ENCODE peak calls at places on chromosome 13, in six cellular contexts. J is AG04450; O is Peyer's patch; W is NCI-H510A treated with DMSO at 0.1 percent for 48 hours; R is activated naive CD8-positive, alpha-beta T cell treated with anti-CD3 and anti-CD28 coated beads, Interleukin-2, amount 50 U/mL, for 24 hours; M is amniotic stem cell. L is an unnamed sample.

GRCh38 chr13:25406377-25406776 is 34.6 kb downstream of the ATP8A2 start:
- DNase-seq in O (no peak), W (peak), R (no peak), J (no peak), M (no peak), L (no peak)

GRCh38 chr13:111401755-111402154 is 81.3 kb downstream of the TEX29 start:
- DNase-seq in R (no peak), M (no peak), W (no peak), O (no peak), J (no peak), L (no peak)

GRCh38 chr13:106548064-106548696 is 12.7 kb upstream of the EFNB2 start:
- DNase-seq in M (no peak), J (peak), O (no peak), R (no peak), W (no peak), L (peak)

GRCh38 chr13:113767366-113767765 is 8.3 kb downstream of the TMEM255B start:
- DNase-seq in J (no peak), O (no peak), W (no peak), M (no peak), R (no peak), L (no peak)

GRCh38 chr13:70457474-70457873 is 349.2 kb upstream of the KLHL1 start:
- DNase-seq in O (no peak), R (no peak), J (no peak), M (no peak), W (no peak), L (no peak)

GRCh38 chr13:70568571-70568970 is 460.3 kb upstream of the KLHL1 start:
- DNase-seq in J (no peak), W (peak), O (no peak), R (no peak), M (no peak), L (peak)

GRCh38 chr13:42271337-42272114 is 426 bp upstream of the AKAP11 start:
- DNase-seq in M (peak), W (peak), J (peak), R (peak), O (peak), L (peak)

GRCh38 chr13:29693297-29693945 is 97.9 kb upstream of the SLC7A1 start:
- DNase-seq in M (no peak), W (peak), O (peak), J (no peak), R (no peak), L (no peak)

GRCh38 chr13:89281331-89281730 is 1610.2 kb downstream of the SLITRK5 start:
- DNase-seq in M (no peak), O (no peak), J (no peak), R (no peak), W (no peak), L (no peak)

GRCh38 chr13:97911311-97912138 is 42.0 kb upstream of the IPO5 start:
- DNase-seq in W (no peak), M (no peak), J (no peak), O (no peak), R (peak), L (peak)

GRCh38 chr13:25174304-25174703 is 2.2 kb upstream of the AMER2 start:
- DNase-seq in M (no peak), R (no peak), O (no peak), J (no peak), W (no peak), L (no peak)

GRCh38 chr13:100815476-100816046 is 141.0 kb upstream of the TMTC4 start:
- DNase-seq in M (no peak), J (no peak), O (no peak), W (no peak), R (no peak), L (no peak)

GRCh38 chr13:58963321-58963720 is 1200.4 kb downstream of the DIAPH3 start:
- DNase-seq in O (no peak), J (no peak), W (no peak), R (no peak), M (no peak), L (no peak)

GRCh38 chr13:26132756-26133155 is 80.9 kb upstream of the SHISA2 start:
- DNase-seq in W (no peak), M (no peak), O (no peak), J (no peak), R (no peak), L (peak)

GRCh38 chr13:53105477-53105876 is 76.9 kb downstream of the OLFM4 start:
- DNase-seq in J (no peak), W (no peak), M (no peak), R (no peak), O (no peak), L (no peak)

GRCh38 chr13:109914111-109914510 is 127.7 kb upstream of the IRS2 start:
- DNase-seq in O (no peak), W (no peak), M (no peak), J (no peak), R (no peak), L (no peak)

GRCh38 chr13:80340643-80341097 is 256 bp downstream of the SPRY2 start:
- DNase-seq in O (no peak), W (peak), J (no peak), M (no peak), R (peak), L (peak)

GRCh38 chr13:84607614-84608013 is 725.3 kb upstream of the SLITRK1 start:
- DNase-seq in W (no peak), O (no peak), J (peak), M (peak), R (no peak), L (peak)

GRCh38 chr13:90951663-90952062 is 395.8 kb upstream of the MIR17HG start:
- DNase-seq in R (no peak), J (no peak), M (no peak), O (no peak), W (no peak), L (no peak)

GRCh38 chr13:19159181-19159580 is 22.4 kb downstream of the TUBA3C start:
- DNase-seq in M (no peak), J (no peak), O (no peak), R (no peak), W (no peak), L (no peak)

L was measured in fibroblast of mammary gland.